ENCODE peak calls at places on chromosome 22, in four cellular contexts. J, W, Q and Y are unnamed samples.
A peak's percentile ranks its signal among the peaks of the same experiment; 100 is the strongest.

GRCh38 chr22:19755145-19755710 is 5.3 kb upstream of the TBX1 start:
- DNase-seq in W (no peak), J (no peak), Q (no peak), Y (no peak)

GRCh38 chr22:28341001-28341400 is 338.6 kb downstream of the TTC28 start:
- DNase-seq in W (no peak), J (no peak), Q (no peak), Y (no peak)

GRCh38 chr22:43828711-43829447 is 16.8 kb upstream of the EFCAB6 start:
- DNase-seq in W (peak; percentile 82), Q (no peak), J (peak; percentile 15), Y (no peak)

GRCh38 chr22:44994399-44995281 is 15.2 kb downstream of the PHF21B start:
- DNase-seq in Q (no peak), J (no peak), W (no peak), Y (no peak)

GRCh38 chr22:50702821-50703725 is 30.4 kb downstream of the SHANK3 start:
- DNase-seq in J (no peak), W (no peak), Q (peak; percentile 20), Y (no peak)

GRCh38 chr22:29801153-29801552 is 34.0 kb downstream of the UQCR10 start:
- DNase-seq in Q (no peak), W (no peak), J (no peak), Y (no peak)

GRCh38 chr22:46029036-46029435 is 52.1 kb upstream of the WNT7B start:
- DNase-seq in W (no peak), Q (no peak), J (no peak), Y (no peak)

GRCh38 chr22:29907753-29908515 is 25.0 kb downstream of the MTMR3 start:
- DNase-seq in J (peak; percentile 89), Q (peak; percentile 77), W (peak; percentile 76), Y (peak; percentile 92)

GRCh38 chr22:50084570-50084969 is 656 bp downstream of the MLC1 start:
- DNase-seq in Q (no peak), W (no peak), J (no peak), Y (no peak)

GRCh38 chr22:40597541-40598453 is 38.7 kb downstream of the MRTFA start:
- DNase-seq in J (no peak), Q (no peak), W (no peak), Y (no peak)

GRCh38 chr22:49155039-49155808 is 672.4 kb downstream of the BRD1 start:
- DNase-seq in W (no peak), Q (no peak), J (no peak), Y (no peak)

GRCh38 chr22:32493551-32493950 is 18.9 kb downstream of the FBXO7 start:
- DNase-seq in W (no peak), Q (no peak), J (no peak), Y (no peak)

GRCh38 chr22:18975434-18976196 is 39.5 kb upstream of the PRODH start:
- DNase-seq in Q (no peak), W (no peak), J (peak; percentile 90), Y (no peak)

GRCh38 chr22:27241430-27242110 is 560.0 kb downstream of the MN1 start:
- DNase-seq in W (no peak), J (peak; percentile 93), Q (peak; percentile 85), Y (no peak)

GRCh38 chr22:26700462-26700861 is 43.1 kb downstream of the MIAT start:
- DNase-seq in Q (no peak), W (no peak), J (no peak), Y (no peak)

GRCh38 chr22:46878549-46878948 is 116.1 kb downstream of the TBC1D22A start:
- DNase-seq in J (no peak), Q (no peak), W (no peak), Y (no peak)

GRCh38 chr22:40764743-40765441 is 54.3 kb downstream of the SLC25A17 start:
- DNase-seq in Q (no peak), J (no peak), W (no peak), Y (no peak)

GRCh38 chr22:46008836-46009596 is 32.1 kb upstream of the WNT7B start:
- DNase-seq in W (no peak), J (no peak), Q (no peak), Y (no peak)

GRCh38 chr22:35631597-35631996 is 14.5 kb upstream of the MB start:
- DNase-seq in Q (no peak), W (no peak), J (peak; percentile 62), Y (peak; percentile 81)

GRCh38 chr22:50713571-50714056 is 24.4 kb upstream of the ACR start:
- DNase-seq in W (no peak), J (peak; percentile 39), Q (no peak), Y (peak; percentile 18)

GRCh38 chr22:49207008-49207775 is 620.5 kb downstream of the BRD1 start:
- DNase-seq in J (no peak), W (no peak), Q (no peak), Y (no peak)

GRCh38 chr22:32880906-32881596 is 79.5 kb downstream of the TIMP3 start:
- DNase-seq in Q (peak; percentile 62), W (peak; percentile 87), J (peak; percentile 45), Y (peak; percentile 6)

GRCh38 chr22:30439226-30439625 is 13.7 kb downstream of the MTFP1 start:
- DNase-seq in W (no peak), J (no peak), Q (no peak), Y (peak; percentile 22)

GRCh38 chr22:19674929-19675253 is 39.4 kb upstream of the SEPTIN5 start:
- DNase-seq in J (no peak), Q (no peak), W (no peak), Y (no peak)

GRCh38 chr22:19128946-19129727 is 2.0 kb upstream of the TSSK2 start:
- DNase-seq in Q (no peak), W (no peak), J (no peak), Y (no peak)

GRCh38 chr22:49008682-49009235 is 818.9 kb downstream of the BRD1 start:
- DNase-seq in W (no peak), Q (no peak), J (no peak), Y (no peak)

GRCh38 chr22:19478466-19479357 is at the start of gene UFD1:
- DNase-seq in J (peak; percentile 92), W (peak; percentile 86), Q (peak; percentile 89), Y (peak; percentile 78)

GRCh38 chr22:48517039-48518030 is 1310.3 kb downstream of the BRD1 start:
- DNase-seq in J (peak; percentile 29), W (no peak), Q (no peak), Y (no peak)

GRCh38 chr22:24432059-24432853 is 4.9 kb downstream of the ADORA2A start:
- DNase-seq in Q (peak; percentile 71), J (peak; percentile 42), W (peak; percentile 84), Y (peak; percentile 43)

GRCh38 chr22:24433001-24433867 is 5.8 kb downstream of the ADORA2A start:
- DNase-seq in W (no peak), J (no peak), Q (no peak), Y (no peak)

GRCh38 chr22:24429411-24430365 is 2.3 kb downstream of the ADORA2A start:
- DNase-seq in J (no peak), Q (no peak), W (peak; percentile 65), Y (peak; percentile 39)

GRCh38 chr22:24430431-24431308 is 3.3 kb downstream of the ADORA2A start:
- DNase-seq in Q (no peak), W (no peak), J (no peak), Y (no peak)

DNA sequence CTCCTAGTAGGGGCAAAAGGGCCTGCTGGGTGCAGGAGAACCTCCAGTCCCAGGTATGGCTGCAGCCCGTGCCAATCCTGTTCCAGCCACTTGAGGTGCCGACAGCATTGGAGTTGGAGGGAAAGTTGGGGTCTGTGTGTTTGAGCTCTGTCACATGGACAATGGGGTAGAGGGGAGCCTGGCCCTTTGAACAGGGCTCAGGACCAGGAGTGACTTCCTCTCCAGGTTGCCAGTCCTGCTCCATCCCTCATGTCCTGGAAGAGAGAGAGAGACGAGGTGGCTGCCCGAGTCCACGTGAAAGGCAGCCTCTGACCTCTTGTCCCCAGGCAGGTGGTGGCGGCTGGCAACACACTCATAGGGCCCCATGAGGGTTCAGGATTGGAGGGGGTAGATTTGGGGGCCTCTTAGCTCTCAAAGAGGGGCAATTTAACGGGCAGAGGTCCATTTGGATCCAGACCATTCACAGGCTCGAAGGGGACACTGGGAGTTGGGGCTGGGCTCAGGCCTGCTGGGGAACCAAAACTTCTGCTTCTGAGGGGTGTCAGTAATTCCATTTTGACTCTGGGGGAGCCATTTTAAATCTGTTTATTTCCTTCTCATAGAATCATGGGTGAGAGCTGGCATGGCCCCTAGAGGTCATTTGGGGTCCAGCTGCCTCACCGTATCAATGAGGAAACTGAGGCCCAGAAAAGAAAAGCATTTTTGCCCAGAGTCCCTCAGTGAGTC is 4.1 kb downstream of the ADORA2A start:
- DNase-seq in Q (no peak), J (no peak), W (no peak), Y (no peak)
- H3K4me1 ChIP-seq in Q (no peaks in the 10 kb centered on the region), J (peaks cover 20% of the 10 kb centered on the region), W (peaks cover 69% of the 10 kb centered on the region), Y (no peaks in the 10 kb centered on the region)

GRCh38 chr22:25219948-25220442 is 556 bp downstream of the CRYBB2 start:
- DNase-seq in Q (no peak), W (no peak), J (no peak), Y (no peak)

GRCh38 chr22:25223269-25223850 is 3.9 kb downstream of the CRYBB2 start:
- DNase-seq in J (no peak), W (no peak), Q (no peak), Y (no peak)

GRCh38 chr22:25216230-25216629 is 3.2 kb upstream of the CRYBB2 start:
- DNase-seq in J (no peak), Q (no peak), W (no peak), Y (no peak)

GRCh38 chr22:25221790-25222189 is 2.4 kb downstream of the CRYBB2 start:
- DNase-seq in W (no peak), Q (no peak), J (no peak), Y (no peak)

GRCh38 chr22:25219211-25219689 is at the start of gene CRYBB2:
- DNase-seq in J (no peak), Q (no peak), W (no peak), Y (no peak)
- H3K4me3 ChIP-seq in J (no peak within 1 kb of the TSS), Q (no peak within 1 kb of the TSS), W (no peak within 1 kb of the TSS), Y (no peak within 1 kb of the TSS)

DNA sequence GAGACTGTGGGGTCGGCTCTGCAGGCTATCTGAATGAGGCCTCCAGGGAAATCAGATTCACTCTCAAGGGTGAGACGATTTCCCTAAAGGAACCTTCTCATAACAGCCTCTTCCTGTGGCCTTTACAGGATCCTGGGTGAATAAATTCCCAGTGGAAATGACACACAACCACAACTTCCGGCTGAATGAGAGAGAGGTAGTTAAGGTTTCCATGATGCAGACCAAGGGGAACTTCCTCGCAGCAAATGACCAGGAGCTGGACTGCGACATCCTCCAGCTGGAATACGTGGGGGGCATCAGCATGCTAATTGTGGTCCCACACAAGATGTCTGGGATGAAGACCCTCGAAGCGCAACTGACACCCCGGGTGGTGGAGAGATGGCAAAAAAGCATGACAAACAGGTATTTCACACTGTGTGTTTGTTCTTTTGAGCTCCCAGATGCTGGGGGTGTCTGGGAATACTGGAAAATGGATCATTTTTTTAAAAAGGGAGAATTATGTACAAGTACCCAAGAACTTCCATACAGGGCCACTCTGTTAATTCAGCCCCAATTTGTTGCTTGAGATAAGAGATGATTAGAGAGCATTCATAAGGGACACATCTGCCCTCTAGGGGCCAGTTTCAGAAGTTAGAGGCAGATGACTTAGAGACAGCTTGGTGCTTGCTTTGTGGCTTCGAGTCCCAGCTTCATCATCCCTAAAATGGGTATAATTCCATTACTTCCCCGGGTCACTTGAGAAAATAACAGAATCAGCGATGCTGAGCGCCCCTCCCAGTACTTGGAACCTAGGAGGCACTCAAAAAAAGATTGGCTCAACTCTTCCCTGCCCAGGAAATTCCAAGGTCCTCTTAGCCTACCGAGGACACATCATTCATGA is 10.2 kb downstream of the SERPIND1 start:
- DNase-seq in W (peak; percentile 23), Q (no peak), J (peak; percentile 45), Y (peak; percentile 66)
- H3K4me1 ChIP-seq in W (peaks cover 12% of the 10 kb centered on the region), Q (no peaks in the 10 kb centered on the region), J (peaks cover 15% of the 10 kb centered on the region), Y (no peaks in the 10 kb centered on the region)

GRCh38 chr22:36929621-36930020 is 16.2 kb downstream of the CSF2RB start:
- DNase-seq in J (no peak), W (no peak), Q (no peak), Y (no peak)
- H3K4me3 ChIP-seq in J (no peak overlapping the region), W (no peak overlapping the region), Q (no peak overlapping the region), Y (no peak overlapping the region)